ENCODE peak calls at places on chromosomes 3 and 15, in eight cellular contexts. E is ELF-1; R is cerebellar nuclear complex; W is effector memory CD8-positive, alpha-beta T cell; I is activated T-cell treated with anti-CD3 and anti-CD28 coated beads, Interleukin-2, amount 50 U/mL, for 72 hours; L is CD4-positive, alpha-beta T cell; D is breast epithelium; U is H1. G is an unnamed sample.

GRCh38 chr3:138578141-138578540 is 15.9 kb downstream of the CEP70 start:
- DNase-seq in I (no peak), W (no peak), E (no peak), L (no peak), D (no peak), U (no peak), R (no peak), G (no peak)

GRCh38 chr3:59998040-59998439 is 948.2 kb upstream of the CFAP20DC start:
- DNase-seq in L (no peak), E (no peak), D (no peak), W (no peak), R (no peak), U (no peak), I (no peak), G (no peak)

GRCh38 chr3:59320080-59320479 is 270.3 kb upstream of the CFAP20DC start:
- DNase-seq in E (peak), R (no peak), W (no peak), D (no peak), L (no peak), U (no peak), I (no peak), G (no peak)

GRCh38 chr3:136195258-136196063 is 674 bp downstream of the MSL2 start:
- DNase-seq in W (peak), I (peak), L (peak), R (no peak), E (peak), U (peak), D (peak), G (peak)

GRCh38 chr15:42160110-42160509 is 3.7 kb upstream of the PLA2G4F start:
- DNase-seq in D (no peak), L (no peak), E (no peak), W (no peak), U (no peak), R (no peak), I (no peak), G (no peak)

GRCh38 chr3:34419801-34420200 is 621.4 kb downstream of the PDCD6IP start:
- DNase-seq in D (no peak), E (no peak), U (no peak), W (no peak), I (no peak), R (no peak), L (no peak), G (no peak)

GRCh38 chr15:73361331-73361730 is 7.4 kb downstream of the HCN4 start:
- DNase-seq in R (no peak), D (no peak), I (no peak), E (peak), L (no peak), U (no peak), W (no peak), G (no peak)

GRCh38 chr15:75059607-75060006 is 36.2 kb downstream of the PPCDC start:
- DNase-seq in D (no peak), L (no peak), I (no peak), U (no peak), R (no peak), W (no peak), E (no peak), G (no peak)

GRCh38 chr3:62919784-62920183 is 44.6 kb upstream of the CADPS start:
- DNase-seq in D (no peak), W (no peak), L (no peak), R (no peak), U (no peak), E (no peak), I (no peak), G (no peak)

GRCh38 chr3:120147072-120147871 is 53.0 kb upstream of the GSK3B start:
- DNase-seq in L (peak), E (peak), I (peak), D (no peak), U (no peak), R (no peak), W (peak), G (peak)

GRCh38 chr15:67125589-67126502 is 60.4 kb downstream of the SMAD3 start:
- DNase-seq in L (no peak), I (no peak), U (no peak), R (no peak), E (no peak), W (no peak), D (peak), G (no peak)

GRCh38 chr3:14461748-14462324 is 59.4 kb downstream of the SLC6A6 start:
- DNase-seq in W (peak), E (peak), L (peak), R (no peak), I (peak), U (no peak), D (no peak), G (peak)

GRCh38 chr3:150385296-150386242 is 22.5 kb upstream of the TSC22D2 start:
- DNase-seq in R (no peak), I (peak), U (no peak), L (no peak), D (no peak), W (no peak), E (no peak), G (no peak)

GRCh38 chr3:134311265-134311664 is 60.6 kb upstream of the RYK start:
- DNase-seq in D (no peak), R (no peak), E (no peak), W (no peak), L (no peak), I (no peak), U (no peak), G (no peak)

GRCh38 chr3:153291052-153291689 is 129.1 kb downstream of the RAP2B start:
- DNase-seq in W (no peak), R (no peak), L (no peak), I (no peak), E (peak), U (no peak), D (no peak), G (no peak)

GRCh38 chr3:22713936-22714335 is 489.2 kb upstream of the UBE2E2 start:
- DNase-seq in W (no peak), U (no peak), L (no peak), D (no peak), R (no peak), I (no peak), E (no peak), G (no peak)

GRCh38 chr3:73784647-73785420 is 160.1 kb upstream of the PDZRN3 start:
- DNase-seq in E (no peak), D (no peak), W (no peak), U (no peak), R (no peak), I (no peak), L (no peak), G (no peak)

GRCh38 chr15:52144656-52145055 is 32.1 kb upstream of the BCL2L10 start:
- DNase-seq in R (no peak), D (no peak), E (no peak), W (no peak), I (no peak), L (no peak), U (no peak), G (no peak)

GRCh38 chr3:157914882-157915281 is 191.3 kb downstream of the SHOX2 start:
- DNase-seq in R (no peak), W (no peak), L (no peak), E (no peak), U (no peak), D (no peak), I (no peak), G (no peak)

GRCh38 chr15:49154799-49155109 is 645 bp downstream of the COPS2 start:
- DNase-seq in U (no peak), L (no peak), R (no peak), D (no peak), I (no peak), E (no peak), W (no peak), G (no peak)

GRCh38 chr3:123110953-123111615 is 44.3 kb downstream of the PDIA5 start:
- DNase-seq in R (no peak), U (no peak), L (no peak), I (no peak), W (no peak), D (no peak), E (no peak), G (no peak)

GRCh38 chr3:126481808-126482502 is 6.3 kb upstream of the ZXDC start:
- DNase-seq in W (no peak), U (no peak), D (no peak), L (no peak), E (no peak), R (no peak), I (no peak), G (no peak)

G was measured in T-helper 9 cell.